ENCODE peak calls at places on chromosomes 4 and X, in eight cellular contexts. G, J, D, P, A, Z, L and T are unnamed samples.

GRCh38 chr4:183960021-183960420 is 54.9 kb downstream of the STOX2 start:
- DNase-seq in G (no peak), J (peak; percentile 82), D (no peak), P (peak; percentile 75), A (no peak), Z (no peak), L (peak; percentile 60), T (peak; percentile 90)

GRCh38 chr4:145723336-145723735 is 43.4 kb downstream of the C4orf51 start:
- DNase-seq in G (no peak), J (no peak), D (no peak), P (no peak), A (no peak), Z (no peak), L (no peak), T (no peak)

GRCh38 chr4:3756343-3757059 is 9.7 kb upstream of the ADRA2C start:
- DNase-seq in G (no peak), J (no peak), D (no peak), P (no peak), A (no peak), Z (no peak), L (no peak), T (no peak)

GRCh38 chrX:151713859-151714258 is 2.0 kb upstream of the FATE1 start:
- DNase-seq in G (no peak), J (no peak), D (peak; percentile 7), P (no peak), A (peak; percentile 13), Z (no peak), L (peak; percentile 13), T (peak; percentile 38)

GRCh38 chr4:184356366-184356765 is 118.0 kb downstream of the IRF2 start:
- DNase-seq in G (no peak), J (no peak), D (no peak), P (no peak), A (no peak), Z (no peak), L (no peak), T (no peak)

GRCh38 chrX:23656684-23657083 is 10.6 kb upstream of the PRDX4 start:
- DNase-seq in G (no peak), J (no peak), D (no peak), P (no peak), A (no peak), Z (no peak), L (peak; percentile 3), T (no peak)

GRCh38 chr4:100557306-100557705 is 39.5 kb upstream of the EMCN start:
- DNase-seq in G (no peak), J (no peak), D (no peak), P (no peak), A (no peak), Z (no peak), L (no peak), T (no peak)

GRCh38 chr4:79673321-79673720 is 265.3 kb upstream of the GK2 start:
- DNase-seq in G (no peak), J (no peak), D (no peak), P (no peak), A (no peak), Z (no peak), L (no peak), T (no peak)

GRCh38 chr4:154292589-154292988 is 199.0 kb downstream of the DCHS2 start:
- DNase-seq in G (no peak), J (no peak), D (no peak), P (no peak), A (no peak), Z (no peak), L (no peak), T (no peak)

GRCh38 chr4:128229458-128229805 is 58.2 kb downstream of the PGRMC2 start:
- DNase-seq in G (no peak), J (no peak), D (no peak), P (no peak), A (no peak), Z (no peak), L (no peak), T (no peak)

GRCh38 chrX:53594354-53594753 is 92.2 kb downstream of the HUWE1 start:
- DNase-seq in G (no peak), J (no peak), D (no peak), P (no peak), A (no peak), Z (no peak), L (peak; percentile 31), T (no peak)

GRCh38 chr4:181520790-181521189 is 722.4 kb upstream of the TENM3 start:
- DNase-seq in G (no peak), J (no peak), D (no peak), P (no peak), A (no peak), Z (no peak), L (no peak), T (no peak)

GRCh38 chrX:38861489-38861888 is 60.2 kb downstream of the MID1IP1 start:
- DNase-seq in G (no peak), J (no peak), D (no peak), P (no peak), A (no peak), Z (no peak), L (peak; percentile 55), T (no peak)

GRCh38 chr4:20318899-20319291 is 67.2 kb downstream of the SLIT2 start:
- DNase-seq in G (no peak), J (no peak), D (no peak), P (no peak), A (no peak), Z (no peak), L (no peak), T (no peak)

GRCh38 chrX:49995795-49996455 is 73.5 kb downstream of the CLCN5 start:
- DNase-seq in G (no peak), J (no peak), D (no peak), P (no peak), A (no peak), Z (no peak), L (no peak), T (no peak)

GRCh38 chrX:111083101-111083500 is 12.9 kb upstream of the PAK3 start:
- DNase-seq in G (no peak), J (no peak), D (no peak), P (no peak), A (no peak), Z (no peak), L (no peak), T (no peak)

GRCh38 chrX:150038977-150039599 is 100.8 kb upstream of the EOLA2 start:
- DNase-seq in G (no peak), J (no peak), D (no peak), P (no peak), A (no peak), Z (no peak), L (no peak), T (no peak)